ENCODE peak calls at places on chromosomes 5 and 9, in four cellular contexts. E, H, D and N are unnamed samples. For H3K4me1, the result is how much of the 10 kb centered on the place peaks cover.

GRCh38 chr5:61055434-61056006 is 106.7 kb downstream of the SMIM15 start:
- DNase-seq in H (peak), E (no peak), D (peak), N (no peak)

GRCh38 chr5:39176740-39177628 is 42.4 kb downstream of the FYB1 start:
- DNase-seq in D (peak), H (peak), E (no peak), N (no peak)

GRCh38 chr5:55450050-55450765 is 84.6 kb downstream of the PLPP1 start:
- DNase-seq in E (no peak), H (no peak), D (no peak), N (no peak)

GRCh38 chr9:96478829-96479371 is 28.9 kb downstream of the HABP4 start:
- DNase-seq in H (no peak), D (no peak), E (no peak), N (no peak)

GRCh38 chr9:126481862-126482261 is 131.9 kb upstream of the LMX1B start:
- DNase-seq in H (no peak), E (no peak), D (no peak), N (no peak)

GRCh38 chr5:150138551-150139265 is 16.9 kb downstream of the PDGFRB start:
- DNase-seq in D (no peak), E (no peak), H (no peak), N (peak)

GRCh38 chr9:84974790-84975189 is 305.3 kb downstream of the NTRK2 start:
- DNase-seq in D (no peak), H (no peak), E (no peak), N (no peak)

GRCh38 chr9:127185931-127186781 is 63.7 kb upstream of the ANGPTL2 start:
- DNase-seq in H (no peak), E (no peak), D (no peak), N (peak)

GRCh38 chr5:166073921-166074838 is 2217.3 kb upstream of the WWC1 start:
- DNase-seq in D (no peak), H (no peak), E (no peak), N (no peak)

GRCh38 chr5:173615884-173616576 is 420 bp downstream of the BOD1 start:
- DNase-seq in E (peak), H (peak), D (peak), N (peak)

GRCh38 chr9:242461-243080 is 27.9 kb downstream of the DOCK8 start:
- DNase-seq in E (no peak), H (no peak), D (no peak), N (no peak)

GRCh38 chr5:124981901-124982300 is 235.5 kb upstream of the ZNF608 start:
- DNase-seq in E (no peak), H (no peak), D (no peak), N (no peak)

GRCh38 chr5:178297751-178298150 is 65.1 kb upstream of the PHYKPL start:
- DNase-seq in E (no peak), D (no peak), H (no peak), N (peak)

GRCh38 chr5:3913264-3913663 is 317.6 kb downstream of the IRX1 start:
- DNase-seq in D (no peak), H (no peak), E (no peak), N (no peak)

GRCh38 chr5:156230887-156231286 is 96.1 kb upstream of the SGCD start:
- DNase-seq in H (no peak), D (no peak), E (no peak), N (no peak)

GRCh38 chr9:11946521-11946920 is 746.7 kb upstream of the TYRP1 start:
- DNase-seq in E (no peak), D (no peak), H (no peak), N (no peak)

GRCh38 chr5:179839328-179840256 is 18.9 kb downstream of the SQSTM1 start:
- DNase-seq in D (no peak), H (no peak), E (no peak), N (no peak)

GRCh38 chr9:127967151-127967809 is 13.5 kb downstream of the EEIG1 start:
- DNase-seq in E (no peak), H (no peak), D (no peak), N (no peak)

GRCh38 chr5:92775711-92776615 is 805.1 kb downstream of the NR2F1-AS1 start:
- DNase-seq in H (no peak), D (no peak), E (no peak), N (no peak)

GRCh38 chr5:40271476-40271875 is 408.2 kb upstream of the PTGER4 start:
- DNase-seq in E (no peak), D (no peak), H (no peak), N (no peak)

GRCh38 chr5:173637340-173637739 is 20.9 kb upstream of the BOD1 start:
- DNase-seq in E (no peak), D (no peak), H (no peak), N (no peak)

GRCh38 chr5:54720346-54720745 is 202.8 kb downstream of the SNX18 start:
- DNase-seq in H (no peak), D (no peak), E (no peak), N (no peak)

GRCh38 chr5:43839218-43839617 is 236.2 kb downstream of the NNT start:
- DNase-seq in D (no peak), H (no peak), E (no peak), N (no peak)

GRCh38 chr9:71268871-71269640 is 147.6 kb upstream of the TRPM3 start:
- DNase-seq in E (no peak), D (no peak), H (no peak), N (no peak)

GRCh38 chr9:92608221-92609141 is 61.5 kb downstream of the IPPK start:
- DNase-seq in H (no peak), E (no peak), D (no peak), N (no peak)

GRCh38 chr5:151733727-151734408 is 24.6 kb downstream of the ATOX1 start:
- DNase-seq in H (no peak), D (no peak), E (no peak), N (no peak)

GRCh38 chr5:58235279-58235678 is 224.6 kb downstream of the PLK2 start:
- DNase-seq in H (no peak), E (no peak), D (no peak), N (peak)

GRCh38 chr5:75050415-75050814 is 1.9 kb downstream of the GCNT4 start:
- DNase-seq in D (peak), H (peak), E (no peak), N (no peak)

GRCh38 chr5:58105836-58106235 is 354.1 kb downstream of the PLK2 start:
- DNase-seq in E (no peak), H (no peak), D (no peak), N (no peak)

GRCh38 chr5:147648597-147648996 is 133.9 kb downstream of the JAKMIP2 start:
- DNase-seq in D (no peak), E (no peak), H (no peak), N (no peak)

GRCh38 chr9:124011460-124012301 is at the start of gene LHX2:
- DNase-seq in H (no peak), D (peak), E (peak), N (peak)

GRCh38 chr9:124014355-124015026 is 2.9 kb downstream of the LHX2 start:
- DNase-seq in E (no peak), H (no peak), D (no peak), N (no peak)

GRCh38 chr9:124010665-124011321 is 775 bp upstream of the LHX2 start:
- DNase-seq in H (no peak), D (no peak), E (no peak), N (no peak)

GRCh38 chr9:124013263-124014211 is 2.0 kb downstream of the LHX2 start:
- DNase-seq in E (no peak), H (no peak), D (no peak), N (no peak)

GRCh38 chr9:124012368-124013262 is 1.0 kb downstream of the LHX2 start:
- DNase-seq in D (no peak), H (no peak), E (no peak), N (no peak)
- H3K4me1 ChIP-seq in D (under half), H (under half), E (under half), N (under half)

DNA sequence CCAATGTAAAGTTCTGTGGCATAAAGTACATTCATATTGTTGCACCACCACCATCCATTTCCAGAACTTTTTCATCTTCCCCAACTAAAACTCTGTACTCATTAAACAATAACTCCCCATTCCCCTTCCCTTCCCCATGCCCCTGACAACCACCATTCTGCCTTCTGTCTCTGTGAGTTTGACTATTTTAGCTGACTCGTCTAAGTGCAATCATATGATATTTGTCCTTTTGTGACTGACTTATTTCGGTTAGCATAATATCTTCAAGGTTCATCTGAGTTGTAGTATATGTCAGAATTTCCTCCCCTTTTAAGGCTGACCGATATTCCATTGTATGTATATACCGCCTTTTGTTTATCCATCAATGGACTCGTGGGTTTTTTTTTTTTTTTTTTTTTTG is 29.0 kb upstream of the SMU1 start:
- DNase-seq in D (no peak), E (no peak), H (no peak), N (no peak)
- H3K4me1 ChIP-seq in D (under half), E (under half), H (under half), N (half or more)

GRCh38 chr9:121743441-121744001 is 92.1 kb downstream of the DAB2IP start:
- DNase-seq in D (peak), H (no peak), E (peak), N (peak)
- H3K4me1 ChIP-seq in D (under half), H (under half), E (under half), N (under half)

DNA sequence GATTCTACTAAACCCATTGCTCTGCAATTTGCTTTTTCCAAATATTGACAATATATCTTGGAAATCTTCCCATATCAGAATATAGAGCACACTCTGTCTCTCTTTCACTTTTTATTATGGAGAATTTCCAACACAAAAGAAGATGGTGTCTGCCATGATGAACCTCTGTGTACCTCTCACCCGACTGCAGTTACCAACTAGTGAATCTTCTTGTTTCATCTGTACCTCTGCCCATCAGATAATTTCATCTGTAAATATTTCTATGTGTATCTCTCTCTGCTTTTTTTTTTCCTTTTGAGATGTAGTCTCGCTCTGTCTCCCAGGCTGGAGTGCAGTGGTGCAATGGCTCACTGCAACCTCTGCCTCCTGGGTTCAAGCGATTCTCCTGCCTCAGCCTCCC is 62.8 kb downstream of the NTNG2 start:
- DNase-seq in E (no peak), D (no peak), H (no peak), N (no peak)
- H3K4me1 ChIP-seq in E (under half), D (under half), H (under half), N (under half)